ENCODE peak calls at places on chromosomes 3 and 15, in nine cellular contexts. One of them, this sample, is unnamed.

GRCh38 chr15:63544253-63545026 is 40.0 kb downstream of the USP3 start:
- DNase-seq in small intestine: no peak
- DNase-seq in pons: peak; percentile 43
- DNase-seq in stimulated activated naive B cell treated with anti-CD40 and anti-IgM and Interleukin-4, amounts not matched to agents 10 μg/mL and 1 μg/mL and 100 μg/mL, for 72 hours: no peak
- DNase-seq in stimulated activated naive CD8-positive, alpha-beta T cell treated with anti-CD3 and anti-CD28 coated beads, Interleukin-15, amount 100 ng/mL, for 72 hours: no peak
- DNase-seq in epithelial cell of proximal tubule: no peak
- DNase-seq in stimulated activated CD4-positive, alpha-beta T cell treated with anti-CD3 and anti-CD28 coated beads, Interleukin-4, amount 100 ng/mL, for 48 hours: no peak
- DNase-seq in HS-5: no peak
- DNase-seq in T-helper 2 cell: no peak
- DNase-seq in this sample: peak; percentile 34

GRCh38 chr3:183515968-183516851 is 39.3 kb downstream of the KLHL6 start:
- DNase-seq in epithelial cell of proximal tubule: no peak
- DNase-seq in stimulated activated naive CD8-positive, alpha-beta T cell treated with anti-CD3 and anti-CD28 coated beads, Interleukin-15, amount 100 ng/mL, for 72 hours: peak; percentile 66
- DNase-seq in small intestine: peak; percentile 28
- DNase-seq in T-helper 2 cell: peak; percentile 91
- DNase-seq in pons: peak; percentile 40
- DNase-seq in HS-5: no peak
- DNase-seq in stimulated activated CD4-positive, alpha-beta T cell treated with anti-CD3 and anti-CD28 coated beads, Interleukin-4, amount 100 ng/mL, for 48 hours: peak; percentile 26
- DNase-seq in stimulated activated naive B cell treated with anti-CD40 and anti-IgM and Interleukin-4, amounts not matched to agents 10 μg/mL and 1 μg/mL and 100 μg/mL, for 72 hours: peak; percentile 58
- DNase-seq in this sample: peak; percentile 46

GRCh38 chr3:172397716-172398405 is 50.4 kb downstream of the GHSR start:
- DNase-seq in T-helper 2 cell: no peak
- DNase-seq in epithelial cell of proximal tubule: no peak
- DNase-seq in stimulated activated CD4-positive, alpha-beta T cell treated with anti-CD3 and anti-CD28 coated beads, Interleukin-4, amount 100 ng/mL, for 48 hours: no peak
- DNase-seq in HS-5: no peak
- DNase-seq in stimulated activated naive B cell treated with anti-CD40 and anti-IgM and Interleukin-4, amounts not matched to agents 10 μg/mL and 1 μg/mL and 100 μg/mL, for 72 hours: no peak
- DNase-seq in small intestine: peak; percentile 2
- DNase-seq in pons: no peak
- DNase-seq in stimulated activated naive CD8-positive, alpha-beta T cell treated with anti-CD3 and anti-CD28 coated beads, Interleukin-15, amount 100 ng/mL, for 72 hours: no peak
- DNase-seq in this sample: no peak

GRCh38 chr15:89506026-89506686 is 9.8 kb upstream of the RHCG start:
- DNase-seq in stimulated activated naive B cell treated with anti-CD40 and anti-IgM and Interleukin-4, amounts not matched to agents 10 μg/mL and 1 μg/mL and 100 μg/mL, for 72 hours: no peak
- DNase-seq in epithelial cell of proximal tubule: no peak
- DNase-seq in stimulated activated naive CD8-positive, alpha-beta T cell treated with anti-CD3 and anti-CD28 coated beads, Interleukin-15, amount 100 ng/mL, for 72 hours: no peak
- DNase-seq in stimulated activated CD4-positive, alpha-beta T cell treated with anti-CD3 and anti-CD28 coated beads, Interleukin-4, amount 100 ng/mL, for 48 hours: no peak
- DNase-seq in pons: no peak
- DNase-seq in HS-5: no peak
- DNase-seq in T-helper 2 cell: no peak
- DNase-seq in small intestine: no peak
- DNase-seq in this sample: no peak

GRCh38 chr3:152278674-152279427 is 10.1 kb downstream of the MBNL1 start:
- DNase-seq in T-helper 2 cell: no peak
- DNase-seq in stimulated activated CD4-positive, alpha-beta T cell treated with anti-CD3 and anti-CD28 coated beads, Interleukin-4, amount 100 ng/mL, for 48 hours: no peak
- DNase-seq in epithelial cell of proximal tubule: no peak
- DNase-seq in HS-5: no peak
- DNase-seq in stimulated activated naive B cell treated with anti-CD40 and anti-IgM and Interleukin-4, amounts not matched to agents 10 μg/mL and 1 μg/mL and 100 μg/mL, for 72 hours: no peak
- DNase-seq in stimulated activated naive CD8-positive, alpha-beta T cell treated with anti-CD3 and anti-CD28 coated beads, Interleukin-15, amount 100 ng/mL, for 72 hours: no peak
- DNase-seq in pons: peak; percentile 78
- DNase-seq in small intestine: no peak
- DNase-seq in this sample: no peak

GRCh38 chr3:82055792-82056191 is 294.3 kb upstream of the GBE1 start:
- DNase-seq in pons: no peak
- DNase-seq in HS-5: no peak
- DNase-seq in stimulated activated naive B cell treated with anti-CD40 and anti-IgM and Interleukin-4, amounts not matched to agents 10 μg/mL and 1 μg/mL and 100 μg/mL, for 72 hours: no peak
- DNase-seq in T-helper 2 cell: no peak
- DNase-seq in small intestine: no peak
- DNase-seq in stimulated activated naive CD8-positive, alpha-beta T cell treated with anti-CD3 and anti-CD28 coated beads, Interleukin-15, amount 100 ng/mL, for 72 hours: no peak
- DNase-seq in stimulated activated CD4-positive, alpha-beta T cell treated with anti-CD3 and anti-CD28 coated beads, Interleukin-4, amount 100 ng/mL, for 48 hours: no peak
- DNase-seq in epithelial cell of proximal tubule: no peak
- DNase-seq in this sample: no peak

GRCh38 chr3:127324080-127324479 is 36.2 kb upstream of the PRR20G start:
- DNase-seq in HS-5: no peak
- DNase-seq in small intestine: no peak
- DNase-seq in T-helper 2 cell: no peak
- DNase-seq in stimulated activated naive B cell treated with anti-CD40 and anti-IgM and Interleukin-4, amounts not matched to agents 10 μg/mL and 1 μg/mL and 100 μg/mL, for 72 hours: no peak
- DNase-seq in pons: no peak
- DNase-seq in epithelial cell of proximal tubule: no peak
- DNase-seq in stimulated activated CD4-positive, alpha-beta T cell treated with anti-CD3 and anti-CD28 coated beads, Interleukin-4, amount 100 ng/mL, for 48 hours: no peak
- DNase-seq in stimulated activated naive CD8-positive, alpha-beta T cell treated with anti-CD3 and anti-CD28 coated beads, Interleukin-15, amount 100 ng/mL, for 72 hours: no peak
- DNase-seq in this sample: no peak

GRCh38 chr3:152780553-152780952 is 54.4 kb upstream of the P2RY1 start:
- DNase-seq in stimulated activated naive B cell treated with anti-CD40 and anti-IgM and Interleukin-4, amounts not matched to agents 10 μg/mL and 1 μg/mL and 100 μg/mL, for 72 hours: no peak
- DNase-seq in stimulated activated CD4-positive, alpha-beta T cell treated with anti-CD3 and anti-CD28 coated beads, Interleukin-4, amount 100 ng/mL, for 48 hours: no peak
- DNase-seq in epithelial cell of proximal tubule: peak; percentile 10
- DNase-seq in pons: no peak
- DNase-seq in small intestine: no peak
- DNase-seq in stimulated activated naive CD8-positive, alpha-beta T cell treated with anti-CD3 and anti-CD28 coated beads, Interleukin-15, amount 100 ng/mL, for 72 hours: no peak
- DNase-seq in HS-5: no peak
- DNase-seq in T-helper 2 cell: no peak
- DNase-seq in this sample: no peak

GRCh38 chr3:127256138-127256537 is 31.7 kb downstream of the PRR20G start:
- DNase-seq in small intestine: no peak
- DNase-seq in T-helper 2 cell: no peak
- DNase-seq in HS-5: no peak
- DNase-seq in stimulated activated naive CD8-positive, alpha-beta T cell treated with anti-CD3 and anti-CD28 coated beads, Interleukin-15, amount 100 ng/mL, for 72 hours: no peak
- DNase-seq in epithelial cell of proximal tubule: no peak
- DNase-seq in pons: no peak
- DNase-seq in stimulated activated naive B cell treated with anti-CD40 and anti-IgM and Interleukin-4, amounts not matched to agents 10 μg/mL and 1 μg/mL and 100 μg/mL, for 72 hours: no peak
- DNase-seq in stimulated activated CD4-positive, alpha-beta T cell treated with anti-CD3 and anti-CD28 coated beads, Interleukin-4, amount 100 ng/mL, for 48 hours: no peak
- DNase-seq in this sample: no peak

GRCh38 chr3:195558602-195559001 is 15.5 kb upstream of the PPP1R2 start:
- DNase-seq in HS-5: no peak
- DNase-seq in stimulated activated naive B cell treated with anti-CD40 and anti-IgM and Interleukin-4, amounts not matched to agents 10 μg/mL and 1 μg/mL and 100 μg/mL, for 72 hours: no peak
- DNase-seq in stimulated activated naive CD8-positive, alpha-beta T cell treated with anti-CD3 and anti-CD28 coated beads, Interleukin-15, amount 100 ng/mL, for 72 hours: peak; percentile 44
- DNase-seq in epithelial cell of proximal tubule: no peak
- DNase-seq in small intestine: peak; percentile 84
- DNase-seq in pons: peak; percentile 45
- DNase-seq in stimulated activated CD4-positive, alpha-beta T cell treated with anti-CD3 and anti-CD28 coated beads, Interleukin-4, amount 100 ng/mL, for 48 hours: no peak
- DNase-seq in T-helper 2 cell: peak; percentile 79
- DNase-seq in this sample: no peak

GRCh38 chr3:114439279-114439678 is 145.5 kb downstream of the TIGIT start:
- DNase-seq in stimulated activated naive CD8-positive, alpha-beta T cell treated with anti-CD3 and anti-CD28 coated beads, Interleukin-15, amount 100 ng/mL, for 72 hours: no peak
- DNase-seq in T-helper 2 cell: no peak
- DNase-seq in pons: no peak
- DNase-seq in small intestine: no peak
- DNase-seq in stimulated activated naive B cell treated with anti-CD40 and anti-IgM and Interleukin-4, amounts not matched to agents 10 μg/mL and 1 μg/mL and 100 μg/mL, for 72 hours: no peak
- DNase-seq in stimulated activated CD4-positive, alpha-beta T cell treated with anti-CD3 and anti-CD28 coated beads, Interleukin-4, amount 100 ng/mL, for 48 hours: no peak
- DNase-seq in epithelial cell of proximal tubule: no peak
- DNase-seq in HS-5: no peak
- DNase-seq in this sample: no peak

GRCh38 chr3:14538451-14539088 is 1.6 kb downstream of the GRIP2 start:
- DNase-seq in T-helper 2 cell: no peak
- DNase-seq in pons: no peak
- DNase-seq in stimulated activated naive CD8-positive, alpha-beta T cell treated with anti-CD3 and anti-CD28 coated beads, Interleukin-15, amount 100 ng/mL, for 72 hours: no peak
- DNase-seq in small intestine: no peak
- DNase-seq in epithelial cell of proximal tubule: no peak
- DNase-seq in HS-5: no peak
- DNase-seq in stimulated activated naive B cell treated with anti-CD40 and anti-IgM and Interleukin-4, amounts not matched to agents 10 μg/mL and 1 μg/mL and 100 μg/mL, for 72 hours: no peak
- DNase-seq in stimulated activated CD4-positive, alpha-beta T cell treated with anti-CD3 and anti-CD28 coated beads, Interleukin-4, amount 100 ng/mL, for 48 hours: no peak
- DNase-seq in this sample: no peak

GRCh38 chr3:189588818-189589569 is 42.2 kb upstream of the TP63 start:
- DNase-seq in stimulated activated naive B cell treated with anti-CD40 and anti-IgM and Interleukin-4, amounts not matched to agents 10 μg/mL and 1 μg/mL and 100 μg/mL, for 72 hours: no peak
- DNase-seq in pons: no peak
- DNase-seq in small intestine: peak; percentile 50
- DNase-seq in stimulated activated naive CD8-positive, alpha-beta T cell treated with anti-CD3 and anti-CD28 coated beads, Interleukin-15, amount 100 ng/mL, for 72 hours: no peak
- DNase-seq in T-helper 2 cell: no peak
- DNase-seq in stimulated activated CD4-positive, alpha-beta T cell treated with anti-CD3 and anti-CD28 coated beads, Interleukin-4, amount 100 ng/mL, for 48 hours: no peak
- DNase-seq in epithelial cell of proximal tubule: no peak
- DNase-seq in HS-5: no peak
- DNase-seq in this sample: no peak

This sample was measured in memory B cell.